ENCODE peak calls at places on chromosomes 11 and 22, in eight cellular contexts. S is AG10803, O is IMR-90, C is K562, V is cardiac muscle cell, R is bronchial epithelial cell, P is Peyer's patch, L is foreskin fibroblast. I is an unnamed sample.

GRCh38 chr22:33000342-33001280 is 57.6 kb downstream of the SYN3 start:
- DNase-seq in S (peak; percentile 44), O (peak; percentile 32), C (peak; percentile 50), V (peak; percentile 71), R (no peak), P (no peak), L (peak; percentile 75), I (peak; percentile 7)

GRCh38 chr11:68128682-68129327 is 7.6 kb upstream of the CHKA start:
- DNase-seq in S (peak; percentile 72), O (peak; percentile 70), C (peak; percentile 69), V (peak; percentile 79), R (no peak), P (no peak), L (peak; percentile 67), I (no peak)

GRCh38 chr11:81237139-81237538 is 1496.5 kb downstream of the FAM181B start:
- DNase-seq in S (peak; percentile 0), O (peak; percentile 4), C (no peak), V (peak; percentile 68), R (peak; percentile 64), P (no peak), L (no peak), I (no peak)

GRCh38 chr22:17319541-17319940 is 49.7 kb upstream of the CECR2 start:
- DNase-seq in S (no peak), O (no peak), C (no peak), V (peak; percentile 23), R (no peak), P (no peak), L (no peak), I (no peak)

GRCh38 chr11:61082931-61083531 is 19.3 kb upstream of the CD5 start:
- DNase-seq in S (no peak), O (no peak), C (no peak), V (no peak), R (no peak), P (no peak), L (no peak), I (no peak)

GRCh38 chr22:27866136-27867091 is 52.6 kb downstream of the PITPNB start:
- DNase-seq in S (peak; percentile 89), O (peak; percentile 99), C (no peak), V (no peak), R (peak; percentile 96), P (no peak), L (peak; percentile 81), I (peak; percentile 70)

GRCh38 chr22:26906464-26906863 is 249.1 kb downstream of the MIAT start:
- DNase-seq in S (no peak), O (no peak), C (no peak), V (no peak), R (no peak), P (no peak), L (no peak), I (no peak)

GRCh38 chr11:72091292-72091691 is 10.6 kb downstream of the LRRC51 start:
- DNase-seq in S (peak; percentile 66), O (peak; percentile 54), C (peak; percentile 78), V (peak; percentile 76), R (peak; percentile 56), P (peak; percentile 73), L (peak; percentile 85), I (no peak)

GRCh38 chr22:22684605-22685561 is 40.5 kb downstream of the GGTLC2 start:
- DNase-seq in S (peak; percentile 76), O (peak; percentile 88), C (peak; percentile 77), V (no peak), R (no peak), P (peak; percentile 70), L (peak; percentile 82), I (no peak)

GRCh38 chr11:10664005-10664404 is 29.6 kb downstream of the IRAG1 start:
- DNase-seq in S (no peak), O (no peak), C (no peak), V (no peak), R (no peak), P (no peak), L (no peak), I (no peak)

GRCh38 chr11:123161386-123161785 is 33.7 kb downstream of the CLMP start:
- DNase-seq in S (peak; percentile 64), O (no peak), C (no peak), V (no peak), R (no peak), P (no peak), L (no peak), I (no peak)

GRCh38 chr22:19004471-19004870 is 68.4 kb upstream of the PRODH start:
- DNase-seq in S (no peak), O (no peak), C (no peak), V (no peak), R (no peak), P (no peak), L (no peak), I (no peak)

GRCh38 chr11:35038211-35038930 is 100.6 kb upstream of the CD44 start:
- DNase-seq in S (no peak), O (no peak), C (no peak), V (no peak), R (no peak), P (no peak), L (no peak), I (no peak)

GRCh38 chr11:66116576-66117361 is 46.7 kb downstream of the PACS1 start:
- DNase-seq in S (no peak), O (no peak), C (no peak), V (no peak), R (no peak), P (no peak), L (no peak), I (no peak)

GRCh38 chr11:97948793-97949192 is 1072.0 kb upstream of the CNTN5 start:
- DNase-seq in S (no peak), O (no peak), C (no peak), V (no peak), R (no peak), P (no peak), L (no peak), I (no peak)

GRCh38 chr11:79152511-79152910 is 288.3 kb downstream of the TENM4 start:
- DNase-seq in S (peak; percentile 16), O (no peak), C (no peak), V (no peak), R (no peak), P (no peak), L (no peak), I (no peak)

GRCh38 chr11:110373061-110373702 is 56.6 kb upstream of the FDX1 start:
- DNase-seq in S (peak; percentile 66), O (peak; percentile 60), C (no peak), V (no peak), R (peak; percentile 71), P (no peak), L (peak; percentile 63), I (no peak)

GRCh38 chr11:58958500-58958899 is 19.2 kb downstream of the GLYATL1 start:
- DNase-seq in S (peak; percentile 5), O (no peak), C (peak; percentile 58), V (peak; percentile 36), R (peak; percentile 10), P (peak; percentile 72), L (peak; percentile 11), I (no peak)

GRCh38 chr11:78653294-78653909 is 78.7 kb upstream of the NARS2 start:
- DNase-seq in S (peak; percentile 61), O (no peak), C (no peak), V (no peak), R (no peak), P (no peak), L (peak; percentile 68), I (peak; percentile 61)

GRCh38 chr11:47433991-47434786 is 8.0 kb upstream of the PSMC3 start:
- DNase-seq in S (peak; percentile 94), O (peak; percentile 70), C (no peak), V (no peak), R (no peak), P (no peak), L (peak; percentile 66), I (no peak)

GRCh38 chr11:62852523-62853188 is 13.3 kb upstream of the WDR74 start:
- DNase-seq in S (no peak), O (no peak), C (no peak), V (no peak), R (no peak), P (no peak), L (no peak), I (no peak)
- H3K4me3 ChIP-seq in S (no peak overlapping the region), O (no peak overlapping the region), C (peak overlapping the region; percentile 74), V (no peak overlapping the region), R (no peak overlapping the region), P (no peak overlapping the region), L (no peak overlapping the region), I (peak overlapping the region; percentile 98)

GRCh38 chr11:111466615-111467014 is 45.6 kb downstream of the BTG4 start:
- DNase-seq in S (no peak), O (no peak), C (no peak), V (no peak), R (no peak), P (no peak), L (no peak), I (no peak)
- H3K4me3 ChIP-seq in S (no peak overlapping the region), O (no peak overlapping the region), C (no peak overlapping the region), V (no peak overlapping the region), R (no peak overlapping the region), P (no peak overlapping the region), L (no peak overlapping the region), I (no peak overlapping the region)

DNA sequence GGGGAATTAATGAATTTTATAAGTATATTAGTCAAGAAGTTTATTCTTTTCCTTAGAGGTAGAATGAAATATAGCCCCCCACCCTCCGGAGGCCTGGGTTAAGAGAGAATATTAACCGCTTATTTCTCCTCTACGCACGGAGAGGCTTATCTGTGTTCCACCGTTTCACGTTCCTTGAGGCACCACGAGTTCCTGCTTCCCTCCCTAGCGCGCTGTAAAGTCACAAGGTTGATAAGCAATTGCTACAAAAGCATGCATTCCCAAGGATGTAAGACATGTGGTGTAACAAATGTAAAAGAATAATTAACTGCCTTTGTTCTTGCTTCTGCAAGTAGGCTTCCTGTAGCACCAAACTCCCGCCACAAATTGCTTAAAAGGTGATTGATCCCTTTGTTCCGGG is 1.5 kb upstream of the ANKRD42 start:
- DNase-seq in S (no peak), O (no peak), C (no peak), V (no peak), R (no peak), P (no peak), L (no peak), I (no peak)
- H3K4me3 ChIP-seq in S (peak overlapping the region; percentile 92), O (no peak overlapping the region), C (peak overlapping the region; percentile 82), V (no peak overlapping the region), R (no peak overlapping the region), P (no peak overlapping the region), L (peak overlapping the region; percentile 94), I (peak overlapping the region; percentile 94)

DNA sequence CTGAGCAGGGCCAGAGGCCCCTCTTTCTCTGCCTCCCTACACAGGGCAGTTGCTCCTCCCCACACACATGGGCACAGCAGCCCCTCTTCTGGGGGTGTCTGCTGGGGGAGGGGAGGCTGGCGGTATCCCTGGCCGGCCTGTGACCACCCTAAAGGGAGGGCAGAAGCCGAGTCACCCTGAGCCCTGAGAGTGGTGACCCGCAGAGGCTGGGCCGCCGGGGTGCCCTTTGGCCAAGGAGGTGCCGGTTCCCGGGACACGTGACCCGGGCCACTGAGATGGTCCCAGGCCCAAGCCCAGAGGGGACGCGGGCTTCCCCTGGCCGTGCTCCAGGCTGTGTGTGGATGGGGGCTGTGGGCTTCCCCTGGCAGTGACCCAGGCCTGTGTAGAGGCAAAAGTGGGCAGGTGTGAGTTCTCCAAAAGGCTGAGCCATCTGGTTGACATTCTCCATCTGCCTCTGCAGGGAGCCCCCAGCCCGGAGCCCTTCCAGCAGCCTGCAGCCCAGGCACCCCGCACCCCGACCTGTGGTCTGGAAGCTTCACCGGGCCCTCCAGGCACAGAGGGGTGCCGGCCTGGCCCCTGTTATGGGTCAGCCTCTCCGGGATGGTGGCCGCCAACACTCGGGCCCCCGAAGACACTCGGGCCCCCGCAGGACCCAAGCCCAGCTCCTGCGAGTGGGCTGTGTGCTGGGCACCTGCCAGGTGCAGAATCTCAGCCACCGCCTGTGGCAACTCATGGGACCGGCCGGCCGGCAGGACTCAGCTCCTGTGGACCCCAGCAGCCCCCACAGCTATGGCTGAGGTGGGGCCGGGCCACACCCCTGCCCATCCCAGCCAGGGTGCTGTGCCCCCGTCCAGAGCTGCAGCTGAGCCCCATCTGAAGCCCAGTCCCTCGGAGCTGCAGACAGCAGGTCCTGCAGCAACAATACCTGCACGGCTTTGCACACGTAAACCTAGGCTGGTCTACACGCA is 1.0 kb downstream of the ADM2 start:
- DNase-seq in S (no peak), O (no peak), C (no peak), V (no peak), R (no peak), P (no peak), L (no peak), I (no peak)
- H3K4me3 ChIP-seq in S (peak overlapping the region; percentile 87), O (peak overlapping the region; percentile 57), C (peak overlapping the region; percentile 55), V (no peak overlapping the region), R (peak overlapping the region; percentile 96), P (peak overlapping the region; percentile 94), L (peak overlapping the region; percentile 66), I (peak overlapping the region; percentile 25)